ENCODE peak calls at places on chromosomes 1 and 21, in five cellular contexts. V is nephron progenitor cell, Q is NB4, W is cardiac fibroblast, N is body of pancreas. F is an unnamed sample.

GRCh38 chr1:226584164-226584563 is 35.6 kb downstream of the STUM start:
- DNase-seq in Q (no peak), V (no peak), W (no peak), N (no peak), F (no peak)

GRCh38 chr1:228287541-228288425 is 79.9 kb downstream of the OBSCN start:
- DNase-seq in V (no peak), Q (no peak), W (no peak), N (no peak), F (peak; percentile 9)

GRCh38 chr1:215052656-215053055 is 29.9 kb upstream of the KCNK2 start:
- DNase-seq in Q (no peak), N (no peak), W (peak; percentile 2), V (no peak), F (no peak)

GRCh38 chr1:103112535-103112934 is 4.2 kb upstream of the COL11A1 start:
- DNase-seq in Q (no peak), W (no peak), N (no peak), V (no peak), F (no peak)

GRCh38 chr1:57586842-57587241 is 163.0 kb upstream of the DAB1 start:
- DNase-seq in W (no peak), V (no peak), N (no peak), Q (no peak), F (no peak)

GRCh38 chr21:41953831-41954653 is at the start of gene C2CD2:
- DNase-seq in V (peak; percentile 71), Q (peak; percentile 77), N (peak; percentile 67), W (peak; percentile 82), F (no peak)

GRCh38 chr1:94438692-94439276 is 20.6 kb downstream of the ABCD3 start:
- DNase-seq in V (no peak), N (no peak), W (peak; percentile 33), Q (no peak), F (no peak)

GRCh38 chr1:43325381-43325780 is 12.2 kb upstream of the MPL start:
- DNase-seq in N (no peak), Q (no peak), W (no peak), V (no peak), F (no peak)

GRCh38 chr1:94636625-94637024 is 95.1 kb upstream of the F3 start:
- DNase-seq in W (peak; percentile 74), V (no peak), Q (no peak), N (no peak), F (no peak)

GRCh38 chr1:147683163-147683763 is 12.9 kb upstream of the ACP6 start:
- DNase-seq in N (no peak), Q (no peak), W (no peak), V (no peak), F (no peak)

GRCh38 chr1:205783904-205784303 is 8.6 kb upstream of the RAB29 start:
- DNase-seq in Q (no peak), V (no peak), N (no peak), W (peak; percentile 35), F (no peak)

GRCh38 chr1:121519042-121519755 is 334.4 kb downstream of the SRGAP2C start:
- DNase-seq in W (peak; percentile 4), V (peak; percentile 67), N (peak; percentile 62), Q (peak; percentile 88), F (peak; percentile 74)

GRCh38 chr1:2021550-2021949 is 2.4 kb downstream of the GABRD start:
- DNase-seq in V (no peak), W (no peak), N (no peak), Q (no peak), F (no peak)

GRCh38 chr21:40043423-40043822 is 176.2 kb downstream of the PCP4 start:
- DNase-seq in Q (peak; percentile 6), W (no peak), V (no peak), N (no peak), F (no peak)

GRCh38 chr1:241799414-241799813 is 48.6 kb upstream of the EXO1 start:
- DNase-seq in W (no peak), Q (no peak), N (no peak), V (no peak), F (no peak)

GRCh38 chr1:228377664-228378452 is 28.8 kb downstream of the TRIM11 start:
- DNase-seq in N (peak; percentile 37), V (no peak), Q (no peak), W (no peak), F (no peak)

GRCh38 chr1:217982711-217983405 is 302.2 kb upstream of the RRP15 start:
- DNase-seq in N (no peak), V (no peak), Q (no peak), W (no peak), F (no peak)

GRCh38 chr1:24263211-24263610 is 55.9 kb upstream of the GRHL3 start:
- DNase-seq in N (no peak), V (no peak), Q (no peak), W (no peak), F (no peak)

GRCh38 chr1:26278835-26279597 is 870 bp upstream of the SH3BGRL3 start:
- DNase-seq in V (peak; percentile 6), Q (peak; percentile 84), N (peak; percentile 77), W (peak; percentile 49), F (no peak)

GRCh38 chr1:65593516-65593915 is 173.0 kb downstream of the LEPR start:
- DNase-seq in Q (no peak), N (no peak), V (no peak), W (no peak), F (no peak)

GRCh38 chr1:243475966-243476365 is 220.1 kb downstream of the SDCCAG8 start:
- DNase-seq in V (peak; percentile 62), W (peak; percentile 49), N (no peak), Q (peak; percentile 21), F (no peak)

GRCh38 chr1:7084232-7084894 is 299.1 kb downstream of the CAMTA1 start:
- DNase-seq in V (no peak), Q (no peak), N (no peak), W (no peak), F (no peak)

GRCh38 chr1:62361426-62361825 is 42.2 kb upstream of the KANK4 start:
- DNase-seq in W (no peak), N (peak; percentile 82), Q (no peak), V (no peak), F (no peak)

GRCh38 chr1:164765993-164766720 is 207.2 kb downstream of the PBX1 start:
- DNase-seq in W (no peak), Q (no peak), N (no peak), V (no peak), F (no peak)

GRCh38 chr1:63653971-63654370 is 60.8 kb downstream of the PGM1 start:
- DNase-seq in Q (no peak), V (no peak), W (no peak), N (no peak), F (no peak)

GRCh38 chr1:49435291-49435690 is 588.5 kb downstream of the AGBL4 start:
- DNase-seq in Q (no peak), N (no peak), W (no peak), V (no peak), F (no peak)

GRCh38 chr1:8009043-8010002 is 16.8 kb downstream of the ERRFI1 start:
- DNase-seq in V (no peak), N (no peak), W (no peak), Q (no peak), F (no peak)

GRCh38 chr1:21669287-21670058 is at the start of gene RAP1GAP:
- DNase-seq in Q (peak; percentile 58), N (peak; percentile 70), V (peak; percentile 67), W (peak; percentile 33), F (no peak)

GRCh38 chr1:215146252-215146975 is 63.9 kb downstream of the KCNK2 start:
- DNase-seq in W (peak; percentile 61), N (peak; percentile 22), V (peak; percentile 10), Q (peak; percentile 69), F (no peak)

GRCh38 chr1:153534933-153535663 is 693 bp downstream of the S100A6 start:
- DNase-seq in N (peak; percentile 57), W (peak; percentile 58), V (no peak), Q (peak; percentile 48), F (no peak)

GRCh38 chr1:66521736-66522365 is 12.1 kb upstream of the SGIP1 start:
- DNase-seq in N (no peak), V (no peak), Q (peak; percentile 11), W (peak; percentile 76), F (no peak)

GRCh38 chr21:32329331-32329730 is 30.7 kb downstream of the MRAP start:
- DNase-seq in Q (no peak), V (no peak), W (peak; percentile 43), N (no peak), F (no peak)

GRCh38 chr1:179091691-179092165 is 9.9 kb downstream of the TOR3A start:
- DNase-seq in Q (peak; percentile 70), W (peak; percentile 95), N (peak; percentile 73), V (no peak), F (no peak)

GRCh38 chr1:97053275-97053674 is 331.7 kb downstream of the PTBP2 start:
- DNase-seq in V (no peak), N (no peak), Q (no peak), W (no peak), F (no peak)

GRCh38 chr1:97051823-97052222 is 330.2 kb downstream of the PTBP2 start:
- DNase-seq in N (no peak), W (no peak), V (no peak), Q (no peak), F (no peak)

GRCh38 chr1:97046765-97047411 is 325.3 kb downstream of the PTBP2 start:
- DNase-seq in N (no peak), V (no peak), W (no peak), Q (no peak), F (no peak)

GRCh38 chr1:97047412-97047793 is 325.8 kb downstream of the PTBP2 start:
- DNase-seq in V (no peak), Q (no peak), N (no peak), W (no peak), F (no peak)

DNA sequence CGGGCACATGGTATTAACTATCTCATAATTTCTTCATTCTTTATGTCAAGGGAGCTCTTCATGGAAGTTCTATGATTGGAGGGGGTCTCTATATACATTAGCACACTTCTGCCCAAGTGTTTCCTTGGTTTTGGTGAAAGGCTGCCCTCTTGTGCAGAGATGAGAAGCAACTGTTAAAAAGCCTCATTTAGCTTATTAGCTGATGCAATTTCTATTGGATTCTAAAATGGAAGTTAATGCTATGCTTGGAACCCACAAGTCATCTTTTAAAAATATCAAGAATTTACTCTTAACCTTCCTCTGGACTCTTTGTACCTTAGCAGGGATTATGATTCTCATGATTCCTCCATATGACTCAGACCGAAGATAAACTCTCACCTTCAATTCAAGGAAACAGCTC is 328.9 kb downstream of the PTBP2 start:
- DNase-seq in V (no peak), Q (peak; percentile 23), N (no peak), W (peak; percentile 76), F (no peak)
- TF ChIP-seq CTCF in V (no peak), Q (peak; percentile 10), N (no peak), W (peak; percentile 56), F (no peak)

GRCh38 chr1:11498956-11499824 is 20.2 kb downstream of the DISP3 start:
- DNase-seq in V (no peak), W (no peak), N (no peak), Q (no peak), F (no peak)
- TF ChIP-seq CTCF in V (no peak), W (no peak), N (no peak), Q (no peak), F (no peak)

GRCh38 chr1:216601427-216601751 is 121.8 kb downstream of the ESRRG start:
- DNase-seq in Q (no peak), V (no peak), W (no peak), N (no peak), F (no peak)
- TF ChIP-seq CTCF in Q (no peak), V (no peak), W (no peak), N (no peak), F (no peak)

DNA sequence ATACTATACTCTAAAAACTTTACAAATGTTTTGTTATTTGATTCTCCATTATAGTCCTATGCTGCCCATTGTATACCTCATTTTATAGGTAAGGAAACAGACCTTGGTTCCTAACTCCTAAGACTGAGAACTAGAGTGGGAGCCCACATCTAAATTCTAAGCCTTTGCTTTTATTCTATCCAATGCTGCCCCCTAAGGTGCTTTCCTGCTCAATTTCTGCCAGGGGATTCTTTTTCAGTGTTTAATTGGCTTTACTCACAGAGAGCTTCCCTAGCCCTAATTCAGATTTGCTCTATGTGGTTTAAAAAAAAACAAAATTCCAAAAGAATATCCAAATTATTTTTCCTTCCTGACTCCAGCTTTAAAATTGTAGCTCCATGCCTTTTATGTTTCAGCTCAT is 64.5 kb downstream of the KIF14 start:
- DNase-seq in W (no peak), V (no peak), N (no peak), Q (no peak), F (no peak)
- TF ChIP-seq CTCF in W (no peak), V (peak; percentile 21), N (no peak), Q (no peak), F (no peak)